ENCODE peak calls at places on chromosome 18, in six cellular contexts. Z, C, L, J, N and P are unnamed samples.

GRCh38 chr18:79763407-79763806 is 34.3 kb upstream of the KCNG2 start:
- DNase-seq in J (no peak), Z (no peak), N (no peak), C (no peak), L (peak), P (no peak)

GRCh38 chr18:79954791-79955190 is 3.3 kb upstream of the SLC66A2 start:
- DNase-seq in C (no peak), L (peak), N (no peak), Z (no peak), J (no peak), P (no peak)

GRCh38 chr18:59902180-59902992 is 2.6 kb downstream of the PMAIP1 start:
- DNase-seq in C (no peak), Z (no peak), J (peak), N (no peak), L (no peak), P (no peak)

GRCh38 chr18:6650756-6651155 is 78.8 kb upstream of the ARHGAP28 start:
- DNase-seq in Z (no peak), C (no peak), N (no peak), L (no peak), J (no peak), P (no peak)

GRCh38 chr18:63113899-63114565 is 205.5 kb downstream of the BCL2 start:
- DNase-seq in Z (no peak), J (no peak), N (no peak), L (no peak), C (no peak), P (no peak)

GRCh38 chr18:10689231-10689953 is 163.6 kb downstream of the NAPG start:
- DNase-seq in N (no peak), L (no peak), C (no peak), J (no peak), Z (no peak), P (no peak)

GRCh38 chr18:7388752-7389151 is 157.9 kb downstream of the LRRC30 start:
- DNase-seq in L (no peak), J (no peak), C (no peak), N (no peak), Z (no peak), P (no peak)

GRCh38 chr18:69992776-69993175 is 45.1 kb upstream of the CD226 start:
- DNase-seq in C (no peak), J (peak), Z (no peak), L (no peak), N (no peak), P (no peak)

GRCh38 chr18:21262244-21262643 is 20.2 kb downstream of the GREB1L start:
- DNase-seq in L (no peak), C (no peak), J (no peak), Z (no peak), N (no peak), P (no peak)

GRCh38 chr18:25726278-25726677 is 364.1 kb downstream of the SS18 start:
- DNase-seq in Z (no peak), C (no peak), L (no peak), J (peak), N (peak), P (no peak)

GRCh38 chr18:75489493-75490190 is 62.1 kb upstream of the SMIM21 start:
- DNase-seq in C (no peak), L (no peak), Z (no peak), N (no peak), J (peak), P (no peak)

GRCh38 chr18:61754039-61754583 is 138.7 kb downstream of the RNF152 start:
- DNase-seq in N (peak), L (no peak), Z (no peak), C (no peak), J (no peak), P (no peak)